ENCODE peak calls at places on chromosomes 3 and 15, in five cellular contexts. M, P, L, Y and K are unnamed samples.

GRCh38 chr3:125042725-125043406 is 12.9 kb downstream of the HEG1 start:
- DNase-seq in Y (no peak), L (no peak), P (no peak), M (no peak), K (no peak)

GRCh38 chr3:13788522-13789424 is 91.1 kb downstream of the WNT7A start:
- DNase-seq in L (no peak), Y (no peak), M (no peak), P (no peak), K (no peak)

GRCh38 chr3:72448858-72449257 is 399.4 kb downstream of the SHQ1 start:
- DNase-seq in L (peak; percentile 46), M (no peak), Y (no peak), P (peak; percentile 74), K (no peak)

GRCh38 chr3:12978682-12979081 is 94.5 kb downstream of the IQSEC1 start:
- DNase-seq in Y (no peak), P (no peak), M (no peak), L (no peak), K (no peak)

GRCh38 chr15:53520867-53521525 is 238.5 kb downstream of the WDR72 start:
- DNase-seq in Y (no peak), L (no peak), P (no peak), M (no peak), K (no peak)

GRCh38 chr15:100842756-100843730 is 36.6 kb upstream of the ALDH1A3 start:
- DNase-seq in M (no peak), L (no peak), P (no peak), Y (no peak), K (no peak)

GRCh38 chr3:12149029-12149428 is 9.7 kb downstream of the TIMP4 start:
- DNase-seq in L (no peak), Y (no peak), P (no peak), M (no peak), K (no peak)

GRCh38 chr15:75672646-75673425 is 25.1 kb downstream of the SNX33 start:
- DNase-seq in P (no peak), L (no peak), Y (no peak), M (no peak), K (no peak)

GRCh38 chr3:10338591-10339369 is 17.9 kb upstream of the SEC13 start:
- DNase-seq in M (no peak), P (no peak), L (no peak), Y (no peak), K (no peak)

GRCh38 chr3:195015021-195015420 is 255.9 kb downstream of the XXYLT1 start:
- DNase-seq in P (no peak), M (no peak), Y (no peak), L (no peak), K (no peak)

GRCh38 chr3:146184616-146185015 is 23.6 kb upstream of the PLOD2 start:
- DNase-seq in M (peak; percentile 45), L (no peak), Y (no peak), P (no peak), K (no peak)
- TF ChIP-seq JUND in M (no peak), L (no peak), Y (no peak), P (no peak), K (no peak)

GRCh38 chr15:92612891-92613290 is 42.7 kb downstream of the FAM174B start:
- DNase-seq in M (no peak), P (no peak), L (no peak), Y (no peak), K (no peak)
- TF ChIP-seq JUND in M (no peak), P (no peak), L (no peak), Y (no peak), K (no peak)

GRCh38 chr15:99296386-99296785 is 45.1 kb downstream of the LRRC28 start:
- DNase-seq in P (no peak), Y (no peak), M (no peak), L (no peak), K (no peak)

GRCh38 chr15:99295840-99296239 is 44.6 kb downstream of the LRRC28 start:
- DNase-seq in P (no peak), L (no peak), M (no peak), Y (no peak), K (no peak)

DNA sequence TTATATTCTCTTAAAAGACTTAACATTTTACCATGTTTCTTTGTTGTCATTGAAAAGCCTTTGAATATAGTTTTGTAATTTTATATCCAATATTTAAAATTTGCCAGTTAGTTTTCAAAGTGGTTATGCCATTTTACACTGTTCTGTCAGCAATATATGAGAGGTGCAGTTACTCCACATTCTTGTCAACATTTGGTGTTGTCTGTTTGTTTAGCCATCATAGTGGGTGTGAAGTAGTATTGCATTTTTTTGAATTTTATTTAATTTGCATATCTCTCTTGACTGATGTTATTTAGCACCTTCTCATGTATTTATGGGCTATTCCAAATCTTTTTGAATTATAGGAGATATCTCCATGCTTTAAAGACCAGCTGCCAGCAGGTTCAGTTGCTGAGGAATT is 40.4 kb downstream of the LRRC28 start:
- DNase-seq in M (no peak), Y (no peak), P (no peak), L (no peak), K (no peak)
- TF ChIP-seq JUND in M (no peak), Y (no peak), P (no peak), L (no peak), K (no peak)

GRCh38 chr3:32340639-32341365 is 50.9 kb upstream of the CMTM7 start:
- DNase-seq in M (no peak), L (no peak), P (peak; percentile 61), Y (no peak), K (no peak)
- TF ChIP-seq JUND in M (no peak), L (no peak), P (no peak), Y (no peak), K (no peak)

GRCh38 chr3:171320721-171321120 is 139.5 kb downstream of the TNIK start:
- DNase-seq in M (no peak), Y (no peak), P (no peak), L (no peak), K (no peak)
- TF ChIP-seq JUND in M (no peak), Y (no peak), P (no peak), L (no peak), K (no peak)

DNA sequence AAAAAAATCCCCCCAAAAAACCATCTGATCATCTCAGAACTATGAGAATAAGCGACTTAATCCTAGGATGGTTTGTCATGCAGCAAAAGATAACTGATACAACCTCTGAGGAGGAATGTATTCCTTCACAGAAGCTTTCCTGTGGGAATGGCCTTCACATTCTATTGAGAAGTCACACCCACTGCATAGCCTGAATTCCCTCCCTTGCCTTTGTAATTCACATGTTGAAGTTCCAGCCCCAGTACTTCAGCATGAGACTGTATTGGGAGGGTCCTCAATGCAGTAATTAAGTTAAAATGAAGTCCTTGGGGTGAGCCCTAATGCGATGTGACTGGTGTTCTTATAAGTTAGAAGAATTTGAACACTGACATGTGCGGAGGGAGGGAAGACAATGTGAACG is 395.2 kb downstream of the TUSC7 start:
- DNase-seq in L (no peak), P (no peak), M (no peak), Y (no peak), K (no peak)
- TF ChIP-seq JUND in L (no peak), P (no peak), M (no peak), Y (no peak), K (no peak)

DNA sequence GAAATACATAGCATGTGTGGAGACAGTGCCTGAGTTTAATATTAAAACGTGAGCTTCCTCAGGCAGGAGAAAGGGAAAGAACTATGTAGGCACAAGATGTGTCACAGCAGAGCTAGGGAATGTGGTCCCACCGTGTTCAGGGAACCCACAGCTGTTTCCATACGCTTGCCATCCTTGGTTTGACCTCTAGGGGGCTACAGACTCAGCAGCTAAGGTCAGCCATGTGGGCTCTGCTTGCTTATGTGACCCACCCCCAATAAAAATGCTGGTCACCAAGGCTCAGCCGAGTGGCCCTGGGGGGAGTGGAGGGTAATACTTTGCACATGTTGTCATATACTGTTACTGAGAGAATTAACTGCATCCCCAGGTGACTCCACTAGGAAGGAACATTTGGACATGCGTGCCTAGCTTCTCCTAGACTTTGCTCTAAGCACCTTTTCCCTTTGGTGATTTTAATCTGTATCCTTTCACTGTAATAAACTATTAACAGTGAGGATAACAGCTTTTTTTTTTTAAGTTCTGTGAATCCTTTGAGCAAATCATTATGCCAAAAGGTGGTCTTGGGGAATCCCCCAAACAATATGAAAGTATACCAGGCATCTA is 3.3 kb downstream of the TUBGCP5 start:
- DNase-seq in Y (peak; percentile 86), M (peak; percentile 54), P (peak; percentile 62), L (peak; percentile 68), K (peak; percentile 63)
- TF ChIP-seq JUND in Y (no peak), M (no peak), P (no peak), L (no peak), K (no peak)

DNA sequence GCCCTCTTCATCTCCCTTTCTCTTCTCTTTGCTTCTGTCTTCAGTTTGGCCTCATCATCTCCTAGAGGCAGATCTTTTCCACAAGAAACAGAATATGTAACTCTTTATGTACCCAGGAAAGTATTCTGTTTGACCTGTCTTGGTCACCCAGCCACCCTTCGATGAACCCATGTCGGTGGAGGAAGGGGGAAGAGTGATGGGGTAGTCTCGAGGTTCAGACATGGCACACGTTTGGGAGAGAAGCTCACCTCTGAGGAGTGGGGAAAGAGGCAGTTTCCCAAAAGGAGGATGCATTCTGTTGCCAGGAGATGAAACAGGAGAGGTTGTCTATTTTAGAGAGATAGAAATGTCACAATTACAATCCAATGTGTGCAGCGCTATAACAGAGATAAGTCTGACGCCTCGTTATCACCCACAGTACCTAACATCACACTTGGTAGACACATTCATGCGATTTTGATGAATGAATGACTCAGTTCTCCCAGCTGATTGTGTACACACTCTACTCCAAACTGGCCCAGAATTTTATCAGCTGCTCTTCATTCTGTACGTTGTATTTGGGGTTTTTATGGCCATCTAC is 721 bp upstream of the CCDC50 start:
- DNase-seq in M (no peak), Y (no peak), P (no peak), L (peak; percentile 44), K (no peak)
- TF ChIP-seq JUND in M (no peak), Y (no peak), P (no peak), L (peak; percentile 85), K (no peak)